ENCODE peak calls at places on chromosomes 2 and 18, in five cellular contexts. One of them, this sample, is unnamed.

GRCh38 chr2:55598056-55598795 is 19.2 kb downstream of the PPP4R3B start:
- DNase-seq in GM23338: no peak
- DNase-seq in endodermal cell: no peak
- DNase-seq in PC-9: no peak
- DNase-seq in osteoblast: no peak
- DNase-seq in this sample: no peak

GRCh38 chr2:38439807-38440300 is 62.8 kb upstream of the ATL2 start:
- DNase-seq in osteoblast: no peak
- DNase-seq in PC-9: no peak
- DNase-seq in GM23338: no peak
- DNase-seq in endodermal cell: no peak
- DNase-seq in this sample: no peak

GRCh38 chr2:156797832-156798231 is 361.7 kb downstream of the GPD2 start:
- DNase-seq in osteoblast: no peak
- DNase-seq in PC-9: no peak
- DNase-seq in GM23338: no peak
- DNase-seq in endodermal cell: no peak
- DNase-seq in this sample: no peak

GRCh38 chr2:185608799-185609198 is 129.8 kb upstream of the FSIP2 start:
- DNase-seq in osteoblast: no peak
- DNase-seq in PC-9: no peak
- DNase-seq in GM23338: no peak
- DNase-seq in endodermal cell: no peak
- DNase-seq in this sample: no peak

GRCh38 chr18:60053747-60054304 is 154.0 kb downstream of the PMAIP1 start:
- DNase-seq in GM23338: peak; percentile 30
- DNase-seq in endodermal cell: peak; percentile 68
- DNase-seq in PC-9: peak; percentile 70
- DNase-seq in osteoblast: peak; percentile 50
- DNase-seq in this sample: no peak

GRCh38 chr18:56516769-56517168 is 121.6 kb downstream of the TXNL1 start:
- DNase-seq in osteoblast: peak; percentile 80
- DNase-seq in endodermal cell: no peak
- DNase-seq in PC-9: no peak
- DNase-seq in GM23338: no peak
- DNase-seq in this sample: no peak

GRCh38 chr2:64453710-64454315 is at the start of gene LGALSL:
- DNase-seq in osteoblast: peak; percentile 96
- DNase-seq in PC-9: peak; percentile 88
- DNase-seq in GM23338: peak; percentile 88
- DNase-seq in endodermal cell: peak; percentile 95
- DNase-seq in this sample: peak; percentile 91

GRCh38 chr18:26547302-26548143 is 830 bp downstream of the KCTD1 start:
- DNase-seq in GM23338: peak; percentile 92
- DNase-seq in PC-9: no peak
- DNase-seq in osteoblast: no peak
- DNase-seq in endodermal cell: peak; percentile 93
- DNase-seq in this sample: peak; percentile 75

GRCh38 chr18:26546875-26547301 is 1.5 kb downstream of the KCTD1 start:
- DNase-seq in endodermal cell: peak; percentile 81
- DNase-seq in PC-9: no peak
- DNase-seq in osteoblast: no peak
- DNase-seq in GM23338: no peak
- DNase-seq in this sample: no peak

GRCh38 chr2:37375721-37376399 is 31.4 kb downstream of the QPCT start:
- DNase-seq in endodermal cell: no peak
- DNase-seq in osteoblast: no peak
- DNase-seq in PC-9: no peak
- DNase-seq in GM23338: no peak
- DNase-seq in this sample: no peak

GRCh38 chr2:121125350-121125749 is 159.7 kb downstream of the TFCP2L1 start:
- DNase-seq in PC-9: no peak
- DNase-seq in endodermal cell: no peak
- DNase-seq in GM23338: no peak
- DNase-seq in osteoblast: no peak
- DNase-seq in this sample: no peak

GRCh38 chr2:39991298-39991697 is 212.2 kb upstream of the THUMPD2 start:
- DNase-seq in GM23338: peak; percentile 9
- DNase-seq in PC-9: no peak
- DNase-seq in osteoblast: no peak
- DNase-seq in endodermal cell: no peak
- DNase-seq in this sample: no peak

GRCh38 chr18:23992119-23992940 is 22.2 kb upstream of the TTC39C start:
- DNase-seq in osteoblast: no peak
- DNase-seq in PC-9: peak; percentile 55
- DNase-seq in GM23338: no peak
- DNase-seq in endodermal cell: no peak
- DNase-seq in this sample: no peak

GRCh38 chr2:119253114-119253702 is 29.6 kb downstream of the STEAP3 start:
- DNase-seq in endodermal cell: no peak
- DNase-seq in PC-9: no peak
- DNase-seq in GM23338: no peak
- DNase-seq in osteoblast: peak; percentile 35
- DNase-seq in this sample: no peak

GRCh38 chr2:183927367-183928355 is 670.7 kb upstream of the ZNF804A start:
- DNase-seq in osteoblast: no peak
- DNase-seq in endodermal cell: no peak
- DNase-seq in PC-9: no peak
- DNase-seq in GM23338: no peak
- DNase-seq in this sample: no peak

GRCh38 chr2:202249864-202250263 is 11.5 kb upstream of the SUMO1 start:
- DNase-seq in endodermal cell: peak; percentile 92
- DNase-seq in PC-9: peak; percentile 56
- DNase-seq in GM23338: peak; percentile 94
- DNase-seq in osteoblast: no peak
- DNase-seq in this sample: no peak

GRCh38 chr2:218806346-218806978 is 24.5 kb downstream of the CYP27A1 start:
- DNase-seq in PC-9: peak; percentile 76
- DNase-seq in osteoblast: peak; percentile 94
- DNase-seq in GM23338: peak; percentile 29
- DNase-seq in endodermal cell: no peak
- DNase-seq in this sample: peak; percentile 93

GRCh38 chr2:42101641-42102605 is 54.1 kb downstream of the PKDCC start:
- DNase-seq in endodermal cell: peak; percentile 83
- DNase-seq in GM23338: peak; percentile 72
- DNase-seq in PC-9: peak; percentile 55
- DNase-seq in osteoblast: peak; percentile 97
- DNase-seq in this sample: no peak
- H3K4me3 ChIP-seq in endodermal cell: no peak overlapping the region
- H3K4me3 ChIP-seq in GM23338: peak overlapping the region; percentile 56
- H3K4me3 ChIP-seq in PC-9: peak overlapping the region; percentile 29
- H3K4me3 ChIP-seq in osteoblast: peak overlapping the region; percentile 40
- H3K4me3 ChIP-seq in this sample: peak overlapping the region; percentile 75

GRCh38 chr2:26178746-26179436 is 6.0 kb downstream of the GAREM2 start:
- DNase-seq in GM23338: peak; percentile 66
- DNase-seq in endodermal cell: peak; percentile 88
- DNase-seq in PC-9: peak; percentile 24
- DNase-seq in osteoblast: peak; percentile 94
- DNase-seq in this sample: no peak
- H3K27ac ChIP-seq in GM23338: peak overlapping the region; percentile 35
- H3K27ac ChIP-seq in endodermal cell: peak overlapping the region; percentile 68
- H3K27ac ChIP-seq in PC-9: no peak overlapping the region
- H3K27ac ChIP-seq in osteoblast: no peak overlapping the region
- H3K27ac ChIP-seq in this sample: no peak overlapping the region

DNA sequence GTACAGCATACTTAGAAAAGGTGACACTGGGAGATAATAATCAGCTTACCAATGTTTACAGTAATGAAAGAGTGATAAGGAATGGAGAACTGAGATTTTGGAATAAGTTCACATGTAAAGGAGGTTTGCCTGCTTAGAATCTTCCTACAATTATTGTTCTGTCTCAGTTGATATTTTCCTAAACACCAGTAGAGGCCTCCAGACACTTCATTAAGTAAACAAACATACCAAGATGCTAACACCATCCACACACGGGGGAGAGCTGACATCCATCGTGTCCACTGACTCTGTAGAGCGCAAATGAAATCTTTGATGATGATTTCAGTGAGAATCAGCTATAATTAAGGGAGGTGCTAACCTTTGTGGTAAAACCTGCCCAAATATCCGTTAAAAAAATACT is 211.7 kb upstream of the MMADHC start:
- DNase-seq in GM23338: peak; percentile 6
- DNase-seq in PC-9: peak; percentile 4
- DNase-seq in endodermal cell: no peak
- DNase-seq in osteoblast: no peak
- DNase-seq in this sample: no peak
- TF ChIP-seq CTCF in GM23338: peak; percentile 44
- TF ChIP-seq CTCF in PC-9: peak; percentile 37
- TF ChIP-seq CTCF in endodermal cell: peak; percentile 23
- TF ChIP-seq CTCF in osteoblast: peak; percentile 37
- TF ChIP-seq CTCF in this sample: no peak

DNA sequence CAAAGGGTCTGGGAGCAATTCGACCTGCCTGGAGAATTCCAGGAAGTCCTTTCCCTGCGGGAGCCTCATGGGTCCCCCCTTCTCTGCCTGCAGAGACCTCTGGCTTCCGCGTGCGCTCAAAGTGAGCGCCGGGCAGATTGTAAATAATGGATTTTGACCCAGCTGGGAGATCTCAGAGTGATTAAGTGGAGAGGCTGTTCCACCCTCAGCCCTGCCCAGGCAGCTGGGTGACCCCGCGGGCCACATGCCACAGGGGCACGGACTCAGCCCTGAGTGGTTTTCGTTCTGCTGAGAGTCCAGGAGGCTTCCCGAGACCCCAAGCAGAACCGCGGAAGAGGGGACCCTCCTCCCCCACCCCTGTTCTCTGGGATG is 1.2 kb downstream of the KCNG2 start:
- DNase-seq in osteoblast: peak; percentile 80
- DNase-seq in PC-9: no peak
- DNase-seq in GM23338: peak; percentile 65
- DNase-seq in endodermal cell: peak; percentile 70
- DNase-seq in this sample: no peak
- H3K4me3 ChIP-seq in osteoblast: no peak overlapping the region
- H3K4me3 ChIP-seq in PC-9: no peak overlapping the region
- H3K4me3 ChIP-seq in GM23338: peak overlapping the region; percentile 72
- H3K4me3 ChIP-seq in endodermal cell: peak overlapping the region; percentile 66
- H3K4me3 ChIP-seq in this sample: peak overlapping the region; percentile 65

DNA sequence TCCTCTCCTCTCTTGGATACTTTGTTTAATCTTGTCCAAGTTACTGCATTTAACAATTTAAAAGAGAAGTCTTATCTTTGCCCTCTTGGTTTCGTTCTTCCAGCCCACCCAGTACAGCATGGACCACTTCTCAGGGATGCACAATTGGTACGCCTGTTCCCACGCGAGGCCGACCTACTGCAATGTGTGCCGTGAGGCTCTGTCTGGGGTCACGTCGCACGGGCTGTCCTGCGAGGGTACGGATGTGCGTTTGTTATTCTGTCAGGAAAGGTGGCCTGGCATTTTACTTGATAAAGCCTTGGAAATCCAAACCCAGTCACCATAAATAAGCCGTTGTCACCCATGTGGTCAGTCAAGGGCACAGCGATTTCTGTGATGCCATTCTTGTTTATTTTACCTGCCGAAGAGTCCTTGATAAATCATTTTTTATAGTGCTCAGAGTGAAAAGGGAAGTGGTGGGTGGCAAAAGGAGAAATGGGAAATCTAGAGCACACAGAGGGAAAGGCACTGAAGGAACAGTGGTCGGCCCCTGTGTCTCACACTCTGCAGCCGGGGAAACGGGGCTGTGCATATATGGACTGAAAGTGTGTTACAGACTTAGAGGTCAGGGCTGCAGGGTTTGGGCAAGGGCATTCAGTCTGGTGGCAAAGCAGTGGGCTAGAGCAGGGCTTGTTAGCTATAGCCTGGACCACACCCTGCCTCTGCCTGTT is 80.5 kb downstream of the DGKD start:
- DNase-seq in endodermal cell: peak; percentile 24
- DNase-seq in GM23338: no peak
- DNase-seq in PC-9: no peak
- DNase-seq in osteoblast: no peak
- DNase-seq in this sample: peak; percentile 62
- H3K27ac ChIP-seq in endodermal cell: no peak overlapping the region
- H3K27ac ChIP-seq in GM23338: no peak overlapping the region
- H3K27ac ChIP-seq in PC-9: no peak overlapping the region
- H3K27ac ChIP-seq in osteoblast: no peak overlapping the region
- H3K27ac ChIP-seq in this sample: no peak overlapping the region

DNA sequence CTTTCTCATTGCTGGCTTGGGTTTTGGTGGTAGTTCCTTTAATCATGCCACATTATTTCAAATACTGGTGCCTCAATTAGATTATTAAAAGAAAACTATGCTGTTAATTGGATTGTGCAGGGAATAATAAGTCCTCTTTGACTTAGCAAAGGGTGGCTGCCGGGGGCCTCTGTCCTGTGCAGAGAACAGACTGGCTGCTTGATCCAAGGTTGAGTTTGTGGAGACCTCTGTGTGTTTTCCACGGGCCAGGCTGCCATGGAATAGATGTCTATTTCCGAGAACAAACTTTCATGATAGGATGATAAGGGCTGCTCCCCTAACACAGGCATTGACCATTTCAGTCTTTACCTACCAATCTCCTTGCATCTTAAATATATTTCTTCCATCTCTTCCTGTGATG is 30.4 kb upstream of the OTOS start:
- DNase-seq in GM23338: no peak
- DNase-seq in PC-9: no peak
- DNase-seq in endodermal cell: peak; percentile 10
- DNase-seq in osteoblast: peak; percentile 39
- DNase-seq in this sample: no peak
- TF ChIP-seq CTCF in GM23338: no peak
- TF ChIP-seq CTCF in PC-9: no peak
- TF ChIP-seq CTCF in endodermal cell: no peak
- TF ChIP-seq CTCF in osteoblast: no peak
- TF ChIP-seq CTCF in this sample: no peak